ENCODE peak calls at places on chromosomes 12 and 14, in eight cellular contexts. X, B, K, O, P, S, F and L are unnamed samples.

GRCh38 chr12:55931317-55931779 is 386 bp downstream of the DGKA start:
- DNase-seq in P (peak), O (no peak), S (peak), K (peak), B (no peak), F (no peak), X (no peak), L (no peak)

GRCh38 chr12:65163755-65164154 is 5.6 kb upstream of the LEMD3 start:
- DNase-seq in X (no peak), P (no peak), K (no peak), S (peak), O (peak), B (no peak), F (no peak), L (no peak)

GRCh38 chr12:82359115-82359478 is 768 bp downstream of the METTL25 start:
- DNase-seq in X (no peak), B (no peak), P (no peak), S (peak), K (peak), O (no peak), F (no peak), L (no peak)

GRCh38 chr12:57049890-57050289 is at the start of gene MYO1A:
- DNase-seq in X (no peak), P (no peak), K (no peak), O (no peak), F (no peak), S (peak), B (no peak), L (no peak)

GRCh38 chr14:44029933-44030332 is 477.1 kb downstream of the FSCB start:
- DNase-seq in S (peak), O (no peak), K (no peak), X (no peak), B (no peak), P (no peak), F (no peak), L (no peak)

GRCh38 chr14:100776681-100777365 is 49.1 kb upstream of the MEG3 start:
- DNase-seq in X (no peak), F (no peak), P (no peak), K (no peak), O (no peak), S (no peak), B (no peak), L (peak)

GRCh38 chr12:3216726-3217682 is 139.8 kb downstream of the TSPAN9 start:
- DNase-seq in F (no peak), X (no peak), B (peak), P (no peak), S (peak), O (no peak), K (no peak), L (no peak)

GRCh38 chr12:43694879-43695278 is 63.7 kb downstream of the PUS7L start:
- DNase-seq in B (no peak), X (no peak), S (no peak), K (no peak), O (no peak), P (no peak), F (no peak), L (no peak)

GRCh38 chr12:89358805-89359204 is 6.5 kb upstream of the DUSP6 start:
- DNase-seq in P (no peak), X (no peak), B (no peak), F (no peak), K (no peak), O (no peak), S (no peak), L (no peak)

GRCh38 chr12:50203691-50204090 is 36.5 kb upstream of the CERS5 start:
- DNase-seq in X (no peak), K (no peak), P (no peak), B (no peak), S (no peak), F (no peak), O (no peak), L (no peak)

GRCh38 chr14:50659327-50659974 is 8.7 kb downstream of the SAV1 start:
- DNase-seq in F (no peak), K (no peak), B (no peak), S (no peak), X (peak), O (no peak), P (no peak), L (no peak)

GRCh38 chr12:69873429-69873828 is 48.4 kb downstream of the MYRFL start:
- DNase-seq in P (no peak), F (no peak), K (no peak), X (no peak), O (no peak), B (no peak), S (no peak), L (no peak)

GRCh38 chr12:49236423-49236822 is 28.5 kb upstream of the TUBA1C start:
- DNase-seq in O (no peak), B (no peak), P (no peak), X (no peak), S (no peak), K (no peak), F (no peak), L (no peak)

GRCh38 chr12:82650627-82651337 is 35.9 kb upstream of the TMTC2 start:
- DNase-seq in B (peak), K (no peak), X (no peak), S (peak), P (peak), O (peak), F (no peak), L (no peak)

GRCh38 chr12:124453419-124454351 is 113.7 kb downstream of the NCOR2 start:
- DNase-seq in O (peak), P (peak), K (peak), S (peak), X (peak), B (peak), F (peak), L (no peak)

GRCh38 chr12:105220929-105221290 is 15.1 kb downstream of the APPL2 start:
- DNase-seq in K (no peak), S (no peak), X (no peak), O (no peak), B (no peak), P (no peak), F (no peak), L (no peak)

GRCh38 chr12:19954163-19954562 is 414.2 kb upstream of the PDE3A start:
- DNase-seq in F (no peak), S (no peak), P (no peak), K (no peak), B (no peak), X (no peak), O (no peak), L (no peak)

GRCh38 chr12:77354766-77355362 is 289.5 kb upstream of the E2F7 start:
- DNase-seq in K (no peak), F (no peak), P (no peak), X (no peak), S (no peak), O (no peak), B (peak), L (no peak)

DNA sequence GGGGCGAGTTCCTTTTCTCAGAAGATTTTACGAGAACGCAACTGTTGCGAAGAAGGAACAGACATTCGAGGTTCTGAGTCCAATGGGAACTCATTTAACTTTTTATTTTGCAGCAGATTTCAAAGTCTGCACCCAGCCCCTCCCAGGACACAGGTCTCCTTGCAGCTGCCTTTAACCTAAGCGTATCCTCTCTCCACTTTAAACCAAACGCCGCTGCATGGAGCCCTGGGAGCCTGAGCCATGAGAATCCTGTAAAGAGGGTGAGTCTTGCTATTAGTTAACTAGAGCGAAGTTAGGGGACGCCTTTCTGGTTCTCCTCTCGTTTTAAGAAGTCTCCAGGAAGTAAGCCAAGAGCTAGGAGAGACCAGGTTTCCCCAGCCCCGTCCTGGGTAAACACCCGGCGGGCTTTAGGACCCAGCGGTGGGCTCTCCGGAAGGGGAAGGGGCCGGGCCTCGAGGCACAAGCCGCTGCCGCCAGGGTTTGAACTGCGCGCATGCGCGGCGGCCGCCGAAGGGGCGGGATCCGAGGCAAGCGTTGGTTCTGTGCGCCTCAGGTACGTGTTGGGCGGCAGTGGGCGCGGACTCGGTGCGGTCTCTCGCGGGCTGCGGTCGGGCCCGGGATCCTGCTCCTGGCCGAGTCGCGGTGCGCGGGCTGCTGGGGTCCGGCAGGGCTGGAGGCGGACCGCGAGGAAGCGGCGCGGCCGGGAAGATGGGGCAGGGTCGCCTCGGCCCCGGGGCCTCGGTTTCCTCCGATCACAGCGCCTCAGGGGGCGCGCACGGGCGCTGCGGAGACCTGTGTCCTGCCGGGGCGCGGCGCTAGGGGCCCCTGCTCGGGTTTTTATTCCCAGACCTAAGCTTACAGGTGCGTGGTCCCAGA is at the start of gene TDP1:
- DNase-seq in O (peak), P (peak), B (peak), F (peak), S (peak), K (peak), X (peak), L (peak)
- TF ChIP-seq CTCF in O (peak), P (no peak), B (no peak), F (no peak), S (no peak), K (peak), X (peak), L (no peak)

GRCh38 chr14:99323603-99324185 is 51.7 kb upstream of the BCL11B start:
- DNase-seq in P (no peak), X (no peak), O (no peak), F (no peak), S (no peak), B (no peak), K (no peak), L (no peak)
- TF ChIP-seq CTCF in P (no peak), X (no peak), O (no peak), F (no peak), S (no peak), B (no peak), K (no peak), L (no peak)

GRCh38 chr14:68655961-68656360 is 136.9 kb downstream of the ZFP36L1 start:
- DNase-seq in X (no peak), O (no peak), B (no peak), K (no peak), F (no peak), P (no peak), S (no peak), L (no peak)
- TF ChIP-seq CTCF in X (peak), O (peak), B (peak), K (no peak), F (no peak), P (peak), S (no peak), L (no peak)

DNA sequence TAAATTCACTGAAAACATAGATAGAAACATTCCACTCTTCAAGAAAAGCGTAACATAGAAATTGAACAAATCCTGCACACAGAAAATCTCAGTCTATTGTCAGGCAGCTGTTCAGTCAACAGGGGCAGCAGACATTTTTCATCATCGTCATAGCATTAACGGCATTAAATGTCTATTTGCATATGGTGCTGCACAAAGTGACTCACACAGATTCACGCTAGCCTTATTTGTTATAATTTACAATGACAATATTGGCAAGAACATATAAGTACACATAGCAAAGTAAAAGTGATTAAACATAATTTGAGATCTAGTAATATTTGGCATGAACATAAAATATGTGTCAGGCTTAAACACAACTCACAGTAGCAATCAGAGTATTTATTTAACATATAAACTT is 95.7 kb downstream of the CEP128 start:
- DNase-seq in B (no peak), O (no peak), S (no peak), X (no peak), P (no peak), F (no peak), K (no peak), L (no peak)
- TF ChIP-seq CTCF in B (no peak), O (no peak), S (no peak), X (no peak), P (no peak), F (no peak), K (no peak), L (no peak)

GRCh38 chr12:12070674-12071661 is at the start of gene BCL2L14:
- DNase-seq in K (no peak), X (no peak), O (no peak), B (no peak), P (no peak), F (no peak), S (no peak), L (no peak)
- TF ChIP-seq CTCF in K (no peak), X (no peak), O (no peak), B (no peak), P (no peak), F (no peak), S (no peak), L (no peak)

DNA sequence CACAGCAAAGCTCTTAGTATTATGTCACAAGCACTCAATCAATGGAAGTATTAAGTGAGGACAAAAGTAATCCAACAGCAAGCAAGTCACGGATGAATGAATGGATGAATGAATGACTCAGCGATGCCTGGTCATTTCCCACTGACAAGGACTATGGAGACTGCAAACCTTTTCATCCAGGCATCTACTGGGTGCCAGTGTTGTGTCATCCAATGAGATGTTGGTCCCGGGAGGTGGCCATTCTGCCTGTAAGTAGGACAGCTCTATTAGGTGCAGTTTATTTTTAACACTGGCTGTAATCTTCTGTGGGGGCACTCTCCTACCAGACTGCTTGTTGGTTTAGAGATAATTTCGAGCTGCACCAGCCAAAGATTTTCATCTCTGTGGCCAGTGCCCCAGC is 39.4 kb downstream of the STAB2 start:
- DNase-seq in K (peak), P (peak), O (no peak), S (no peak), F (no peak), X (peak), B (peak), L (no peak)
- TF ChIP-seq CTCF in K (peak), P (peak), O (no peak), S (no peak), F (no peak), X (peak), B (peak), L (peak)

DNA sequence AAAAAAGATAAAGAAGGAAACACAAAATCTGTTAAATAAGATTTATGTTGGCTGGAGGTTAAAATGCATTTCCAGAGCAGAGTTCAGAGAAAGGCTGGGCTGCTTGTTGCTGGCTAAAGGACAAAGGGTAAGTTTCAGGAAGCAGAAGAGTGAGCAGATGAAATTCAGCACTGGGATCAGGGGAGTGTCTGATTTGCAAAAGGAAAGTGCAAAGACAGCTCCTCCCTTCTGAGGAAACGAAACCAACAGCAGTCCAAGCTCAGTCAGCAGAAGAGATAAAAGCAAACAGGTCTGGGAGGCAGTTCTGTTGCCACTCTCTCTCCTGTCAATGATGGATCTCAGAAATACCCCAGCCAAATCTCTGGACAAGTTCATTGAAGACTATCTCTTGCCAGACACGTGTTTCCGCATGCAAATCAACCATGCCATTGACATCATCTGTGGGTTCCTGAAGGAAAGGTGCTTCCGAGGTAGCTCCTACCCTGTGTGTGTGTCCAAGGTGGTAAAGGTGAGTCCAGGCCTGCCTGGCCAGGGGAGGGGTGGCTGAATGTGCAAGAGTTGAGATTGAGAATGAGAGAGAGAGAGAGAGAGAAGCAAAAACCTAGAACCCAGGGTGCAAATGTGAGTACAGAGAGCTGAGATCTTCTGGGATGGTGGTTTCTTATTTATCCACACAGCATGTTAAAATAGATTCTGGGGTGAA is at the start of gene OAS1:
- DNase-seq in X (peak), B (peak), F (no peak), K (no peak), S (peak), O (peak), P (peak), L (peak)
- TF ChIP-seq CTCF in X (no peak), B (no peak), F (no peak), K (no peak), S (no peak), O (no peak), P (no peak), L (no peak)

GRCh38 chr12:121352053-121353018 is at the start of gene ANAPC5:
- DNase-seq in X (peak), O (peak), F (peak), P (peak), B (peak), K (peak), S (peak), L (peak)
- TF ChIP-seq CTCF in X (peak), O (no peak), F (no peak), P (no peak), B (no peak), K (no peak), S (no peak), L (no peak)

GRCh38 chr12:54658306-54659264 is 10.4 kb upstream of the DCD start:
- DNase-seq in P (peak), K (no peak), S (peak), X (peak), O (no peak), B (no peak), F (no peak), L (no peak)
- TF ChIP-seq CTCF in P (peak), K (peak), S (peak), X (peak), O (peak), B (peak), F (no peak), L (peak)

GRCh38 chr12:17278946-17279345 is 673.0 kb upstream of the LMO3 start:
- DNase-seq in F (no peak), K (no peak), P (peak), B (no peak), O (no peak), S (no peak), X (no peak), L (no peak)
- TF ChIP-seq CTCF in F (no peak), K (no peak), P (peak), B (no peak), O (no peak), S (no peak), X (peak), L (peak)